ENCODE peak calls at places on chromosomes 4 and X, in six cellular contexts. S, X, G, C, O and Q are unnamed samples.

GRCh38 chr4:76954489-76954888 is 4.9 kb downstream of the SEPTIN11 start:
- DNase-seq in S (no peak), X (no peak), G (no peak), C (no peak), O (no peak), Q (no peak)

GRCh38 chr4:6854098-6854744 is 55.4 kb upstream of the TBC1D14 start:
- DNase-seq in S (no peak), X (no peak), G (no peak), C (peak), O (no peak), Q (no peak)

GRCh38 chr4:128827280-128827679 is 17.8 kb downstream of the JADE1 start:
- DNase-seq in S (no peak), X (no peak), G (no peak), C (no peak), O (no peak), Q (no peak)

GRCh38 chrX:119417842-119418241 is 18.7 kb downstream of the SLC25A43 start:
- DNase-seq in S (no peak), X (no peak), G (no peak), C (no peak), O (peak), Q (no peak)

GRCh38 chr4:184851200-184851541 is 25.4 kb upstream of the ACSL1 start:
- DNase-seq in S (no peak), X (no peak), G (no peak), C (peak), O (no peak), Q (no peak)

GRCh38 chr4:108360857-108361820 is 192.4 kb upstream of the LEF1 start:
- DNase-seq in S (no peak), X (no peak), G (peak), C (no peak), O (no peak), Q (peak)

GRCh38 chrX:68953331-68953730 is 124.5 kb downstream of the EFNB1 start:
- DNase-seq in S (no peak), X (no peak), G (no peak), C (no peak), O (no peak), Q (no peak)

GRCh38 chrX:65745992-65746391 is 78.5 kb downstream of the MSN start:
- DNase-seq in S (no peak), X (no peak), G (no peak), C (no peak), O (no peak), Q (no peak)

GRCh38 chr4:100778431-100778830 is 260.6 kb upstream of the EMCN start:
- DNase-seq in S (no peak), X (no peak), G (no peak), C (no peak), O (no peak), Q (no peak)

GRCh38 chr4:122742933-122743829 is 10.7 kb downstream of the BBS12 start:
- DNase-seq in S (no peak), X (no peak), G (no peak), C (no peak), O (no peak), Q (no peak)

GRCh38 chrX:109440475-109440874 is 41.4 kb downstream of the GUCY2F start:
- DNase-seq in S (no peak), X (no peak), G (no peak), C (no peak), O (no peak), Q (no peak)

GRCh38 chr4:183438458-183439113 is 5.8 kb upstream of the CDKN2AIP start:
- DNase-seq in S (no peak), X (peak), G (no peak), C (no peak), O (peak), Q (no peak)

GRCh38 chr4:55013431-55013955 is 111.9 kb downstream of the KDR start:
- DNase-seq in S (no peak), X (no peak), G (no peak), C (no peak), O (no peak), Q (no peak)
- TF ChIP-seq ZNF274 in S (no peak), X (no peak), G (no peak), C (no peak), O (no peak), Q (no peak)

GRCh38 chr4:125101706-125102105 is 213.0 kb upstream of the FAT4 start:
- DNase-seq in S (no peak), X (no peak), G (no peak), C (no peak), O (no peak), Q (no peak)
- TF ChIP-seq ZNF274 in S (no peak), X (no peak), G (no peak), C (no peak), O (no peak), Q (no peak)

GRCh38 chr4:53821179-53821851 is 230.0 kb upstream of the LNX1 start:
- DNase-seq in S (no peak), X (no peak), G (no peak), C (no peak), O (no peak), Q (no peak)
- TF ChIP-seq ZNF274 in S (no peak), X (no peak), G (no peak), C (no peak), O (no peak), Q (no peak)

DNA sequence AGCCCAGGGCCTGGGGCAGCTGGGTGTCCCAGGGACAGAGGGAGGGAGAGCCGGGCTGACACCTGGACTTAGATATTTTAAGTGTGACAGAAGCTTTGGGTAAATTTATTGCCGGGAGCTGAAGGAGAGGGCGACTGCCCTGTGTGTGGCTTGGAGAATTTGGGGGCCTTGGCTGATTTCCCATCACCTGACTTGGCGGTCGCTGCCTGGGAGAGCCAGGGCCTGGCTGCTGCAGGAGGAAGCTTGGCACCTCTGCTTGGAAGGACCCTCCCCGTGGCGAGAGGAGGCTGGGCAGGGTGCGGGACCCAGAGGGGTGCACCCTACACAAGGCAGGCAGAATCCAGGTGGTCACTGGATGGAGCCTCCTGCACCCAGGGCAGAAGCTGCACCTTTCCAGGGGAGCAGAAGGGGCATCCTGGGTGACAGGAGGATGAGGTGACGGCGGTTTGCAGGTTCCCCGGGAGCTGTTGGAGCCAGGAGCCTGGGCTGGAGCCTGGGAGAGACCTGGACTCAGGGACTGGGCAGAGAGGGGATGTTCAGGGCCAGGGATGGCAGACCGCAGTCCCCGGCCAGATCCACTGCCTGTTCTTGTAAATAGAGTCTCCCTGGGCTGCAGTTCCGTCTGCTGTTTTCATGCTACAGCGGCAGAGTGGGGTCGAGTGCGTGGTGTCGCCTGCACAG is 72.0 kb downstream of the RGS12 start:
- DNase-seq in S (no peak), X (no peak), G (no peak), C (no peak), O (no peak), Q (no peak)
- TF ChIP-seq ZNF274 in S (no peak), X (no peak), G (no peak), C (no peak), O (no peak), Q (no peak)

GRCh38 chr4:26317766-26318165 is 3.0 kb upstream of the RBPJ start:
- DNase-seq in S (no peak), X (no peak), G (no peak), C (no peak), O (no peak), Q (no peak)
- TF ChIP-seq ZNF274 in S (no peak), X (no peak), G (no peak), C (no peak), O (no peak), Q (no peak)

GRCh38 chr4:70197842-70198241 is 2.3 kb downstream of the ODAM start:
- DNase-seq in S (no peak), X (no peak), G (no peak), C (no peak), O (peak), Q (no peak)
- TF ChIP-seq ZNF274 in S (no peak), X (no peak), G (no peak), C (no peak), O (no peak), Q (no peak)

DNA sequence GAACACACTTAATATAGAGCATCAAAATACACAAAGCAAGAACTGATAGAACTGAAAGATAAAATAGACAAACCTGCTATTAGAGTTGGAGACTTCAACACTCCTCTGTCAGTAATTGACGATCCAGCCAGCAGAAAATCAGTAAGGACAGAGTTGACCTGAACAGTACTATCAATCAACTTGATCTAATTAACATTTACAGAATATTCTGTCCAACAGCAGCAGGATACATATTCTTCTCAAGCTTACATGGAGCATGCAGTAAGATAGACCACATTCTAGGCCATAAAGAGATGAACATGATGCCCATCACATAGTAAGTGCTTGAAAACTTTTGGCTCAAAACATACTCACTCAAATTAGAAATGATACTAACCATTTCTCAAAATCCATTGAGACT is 196.7 kb upstream of the KLF3 start:
- DNase-seq in S (no peak), X (no peak), G (no peak), C (no peak), O (no peak), Q (no peak)
- TF ChIP-seq ZNF274 in S (no peak), X (no peak), G (no peak), C (no peak), O (no peak), Q (no peak)